ENCODE peak calls at places on chromosomes 11 and 22, in eight cellular contexts. P, Y, V, K, M, L, O and E are unnamed samples.

GRCh38 chr11:76803811-76804600 is 20.9 kb downstream of the TSKU start:
- DNase-seq in P (no peak), Y (peak; percentile 54), V (no peak), K (no peak), M (no peak), L (no peak), O (no peak), E (no peak)

GRCh38 chr22:19419464-19420178 is 11.9 kb downstream of the HIRA start:
- DNase-seq in P (no peak), Y (no peak), V (no peak), K (no peak), M (peak; percentile 12), L (no peak), O (no peak), E (no peak)

GRCh38 chr22:29065468-29066190 is 4.0 kb upstream of the C22orf31 start:
- DNase-seq in P (no peak), Y (no peak), V (no peak), K (no peak), M (no peak), L (no peak), O (no peak), E (no peak)

GRCh38 chr11:72789493-72790131 is 4.2 kb downstream of the STARD10 start:
- DNase-seq in P (peak; percentile 50), Y (no peak), V (peak; percentile 38), K (no peak), M (peak; percentile 46), L (no peak), O (no peak), E (peak; percentile 47)

GRCh38 chr22:22802346-22802970 is 85.2 kb upstream of the IGLL5 start:
- DNase-seq in P (no peak), Y (no peak), V (no peak), K (no peak), M (no peak), L (no peak), O (no peak), E (no peak)

GRCh38 chr11:121257976-121258375 is 34.6 kb upstream of the SC5D start:
- DNase-seq in P (no peak), Y (no peak), V (no peak), K (no peak), M (no peak), L (no peak), O (no peak), E (no peak)

GRCh38 chr11:61332266-61332822 is 561 bp downstream of the DDB1 start:
- DNase-seq in P (no peak), Y (no peak), V (peak; percentile 15), K (peak; percentile 33), M (peak; percentile 28), L (no peak), O (no peak), E (peak; percentile 9)

GRCh38 chr11:2930705-2931415 is 1.6 kb upstream of the PHLDA2 start:
- DNase-seq in P (peak; percentile 91), Y (peak; percentile 57), V (peak; percentile 24), K (peak; percentile 90), M (peak; percentile 72), L (peak; percentile 88), O (peak; percentile 71), E (peak; percentile 42)

GRCh38 chr11:59755701-59756495 is 722 bp downstream of the STX3 start:
- DNase-seq in P (peak; percentile 79), Y (peak; percentile 82), V (peak; percentile 70), K (peak; percentile 89), M (peak; percentile 55), L (peak; percentile 61), O (peak; percentile 90), E (peak; percentile 59)

GRCh38 chr11:47552086-47552580 is 799 bp downstream of the CELF1 start:
- DNase-seq in P (no peak), Y (no peak), V (peak; percentile 19), K (peak; percentile 56), M (peak; percentile 57), L (peak; percentile 48), O (peak; percentile 69), E (peak; percentile 26)

GRCh38 chr11:64856382-64857227 is 12.2 kb upstream of the CDC42BPG start:
- DNase-seq in P (peak; percentile 82), Y (peak; percentile 90), V (peak; percentile 69), K (peak; percentile 85), M (no peak), L (no peak), O (peak; percentile 91), E (peak; percentile 84)

GRCh38 chr22:39185601-39186012 is 33.1 kb upstream of the CBX7 start:
- DNase-seq in P (no peak), Y (no peak), V (no peak), K (no peak), M (no peak), L (no peak), O (peak; percentile 89), E (no peak)

GRCh38 chr22:22816766-22817410 is 70.7 kb upstream of the IGLL5 start:
- DNase-seq in P (no peak), Y (no peak), V (no peak), K (no peak), M (no peak), L (no peak), O (no peak), E (no peak)

GRCh38 chr11:61041755-61042518 is 60.4 kb upstream of the CD5 start:
- DNase-seq in P (peak; percentile 72), Y (no peak), V (peak; percentile 5), K (peak; percentile 55), M (peak; percentile 82), L (no peak), O (no peak), E (no peak)

GRCh38 chr11:79525257-79525656 is 84.4 kb upstream of the TENM4 start:
- DNase-seq in P (no peak), Y (no peak), V (no peak), K (no peak), M (no peak), L (no peak), O (no peak), E (no peak)

GRCh38 chr11:131302831-131303230 is 67.6 kb upstream of the NTM start:
- DNase-seq in P (no peak), Y (no peak), V (no peak), K (no peak), M (no peak), L (no peak), O (no peak), E (no peak)

GRCh38 chr11:45664376-45665205 is 831 bp downstream of the CHST1 start:
- DNase-seq in P (no peak), Y (no peak), V (no peak), K (no peak), M (peak; percentile 45), L (no peak), O (peak; percentile 64), E (no peak)

GRCh38 chr22:23823331-23823791 is 15.4 kb downstream of the DERL3 start:
- DNase-seq in P (no peak), Y (no peak), V (peak; percentile 21), K (no peak), M (no peak), L (no peak), O (peak; percentile 32), E (peak; percentile 59)

GRCh38 chr22:34946339-34946985 is 119.5 kb upstream of the ISX start:
- DNase-seq in P (no peak), Y (no peak), V (no peak), K (no peak), M (no peak), L (no peak), O (no peak), E (no peak)

GRCh38 chr22:40525250-40525884 is 111.2 kb downstream of the MRTFA start:
- DNase-seq in P (peak; percentile 48), Y (peak; percentile 52), V (peak; percentile 46), K (peak; percentile 47), M (peak; percentile 39), L (peak; percentile 60), O (no peak), E (no peak)

GRCh38 chr22:30490399-30490798 is 15.1 kb downstream of the SEC14L4 start:
- DNase-seq in P (no peak), Y (no peak), V (no peak), K (no peak), M (no peak), L (no peak), O (no peak), E (no peak)
- TF ChIP-seq CTCF in P (no peak), Y (no peak), V (peak; percentile 36), K (no peak), M (peak; percentile 31), L (peak; percentile 74), O (no peak), E (peak; percentile 42)

GRCh38 chr11:29844701-29845379 is 172.0 kb downstream of the KCNA4 start:
- DNase-seq in P (no peak), Y (no peak), V (no peak), K (no peak), M (peak; percentile 4), L (no peak), O (no peak), E (no peak)
- TF ChIP-seq CTCF in P (no peak), Y (no peak), V (no peak), K (no peak), M (peak; percentile 5), L (no peak), O (no peak), E (no peak)

DNA sequence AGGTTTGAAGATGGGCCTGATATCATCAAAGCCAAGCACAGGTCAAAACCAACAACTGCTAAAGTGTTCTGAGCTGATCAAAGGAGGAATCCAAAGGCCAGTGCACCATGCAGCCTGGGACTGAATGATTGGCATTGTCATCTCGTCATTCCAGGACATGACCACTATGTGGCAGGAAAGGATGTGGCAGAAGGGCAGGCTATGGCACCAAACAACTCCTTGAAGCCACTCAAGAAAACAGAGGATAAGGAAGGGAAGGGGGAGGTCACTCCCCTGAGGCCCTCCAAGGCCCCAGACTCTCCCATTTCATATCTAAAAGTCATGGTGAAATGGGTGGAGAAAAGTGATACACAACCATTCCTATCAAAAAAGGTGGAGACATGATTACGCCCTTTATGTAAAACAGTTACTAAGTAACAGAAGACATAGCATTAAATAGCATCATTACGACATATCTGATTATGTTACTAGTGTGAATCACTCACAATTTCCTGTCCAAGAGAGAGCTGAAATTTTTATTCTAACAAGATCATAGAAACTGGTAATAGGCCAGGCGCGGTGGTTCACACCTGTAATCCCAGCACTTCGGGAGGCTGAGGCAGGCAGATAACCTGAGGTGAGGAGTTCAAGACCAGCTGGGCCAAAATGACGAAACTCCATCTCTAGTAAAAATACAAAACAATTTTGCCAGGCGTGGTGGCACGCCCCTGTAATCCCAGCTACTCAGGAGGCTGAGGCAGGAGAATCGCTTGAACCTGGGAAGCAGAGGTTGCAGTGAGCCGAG is 49.3 kb downstream of the AHNAK start:
- DNase-seq in P (peak; percentile 28), Y (peak; percentile 37), V (peak; percentile 24), K (no peak), M (no peak), L (peak; percentile 31), O (no peak), E (peak; percentile 75)
- TF ChIP-seq CTCF in P (no peak), Y (peak; percentile 46), V (peak; percentile 55), K (peak; percentile 42), M (peak; percentile 29), L (peak; percentile 75), O (no peak), E (peak; percentile 62)

DNA sequence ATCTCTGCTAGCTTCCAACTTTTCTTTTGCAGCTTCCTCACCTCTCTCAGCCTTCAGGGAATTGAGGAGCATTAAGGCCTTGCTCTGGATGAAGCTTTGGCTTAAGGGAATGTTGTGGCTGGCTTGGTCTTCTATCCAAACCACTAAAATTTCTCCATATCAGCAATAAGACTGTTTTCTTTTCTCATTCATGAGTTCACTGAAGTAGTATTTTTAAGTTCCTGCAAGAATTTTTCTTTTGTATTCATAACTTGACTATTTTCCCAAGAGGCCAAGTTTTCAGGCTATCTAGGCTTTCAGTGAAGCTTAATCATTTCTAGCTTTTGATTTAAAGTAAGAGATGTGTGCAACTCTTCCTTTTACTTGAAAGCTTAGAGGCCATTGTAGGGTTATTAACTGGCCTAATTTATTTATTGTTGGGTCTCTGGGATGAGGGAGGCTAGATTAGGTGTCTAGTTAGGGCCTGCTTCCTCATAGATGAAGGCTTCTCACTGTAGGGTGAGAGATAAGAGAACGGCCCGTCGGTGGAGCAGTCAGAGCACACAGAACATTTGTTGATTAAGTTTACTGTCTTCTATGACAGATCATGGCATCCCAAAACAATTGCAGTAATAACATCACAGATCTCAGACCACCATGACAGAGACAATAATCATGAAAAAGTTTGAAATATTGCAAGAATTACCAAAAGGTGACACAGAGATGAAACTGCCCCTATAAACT is 33.2 kb downstream of the CSF2RB start:
- DNase-seq in P (no peak), Y (no peak), V (no peak), K (no peak), M (no peak), L (no peak), O (no peak), E (no peak)
- TF ChIP-seq CTCF in P (no peak), Y (no peak), V (peak; percentile 34), K (no peak), M (no peak), L (no peak), O (no peak), E (no peak)